ENCODE peak calls at places on chromosomes 5 and 9, in four cellular contexts. E is HepG2, L is GM12878, K is K562. M is an unnamed sample.

GRCh38 chr9:91193658-91194391 is 167.9 kb downstream of the AUH start:
- DNase-seq in E (peak; percentile 93), L (no peak), K (peak; percentile 69), M (peak; percentile 77)

GRCh38 chr5:55030220-55030619 is 6.2 kb downstream of the GZMK start:
- DNase-seq in E (no peak), L (no peak), K (no peak), M (no peak)

GRCh38 chr5:151096001-151096373 is 15.2 kb upstream of the TNIP1 start:
- DNase-seq in E (no peak), L (no peak), K (peak; percentile 34), M (no peak)

GRCh38 chr5:125348221-125348692 is 601.8 kb upstream of the ZNF608 start:
- DNase-seq in E (no peak), L (no peak), K (no peak), M (peak; percentile 45)

GRCh38 chr9:92971121-92971520 is 23.8 kb downstream of the FGD3 start:
- DNase-seq in E (no peak), L (no peak), K (no peak), M (no peak)

GRCh38 chr5:81188962-81189361 is 44.2 kb upstream of the CKMT2 start:
- DNase-seq in E (no peak), L (no peak), K (no peak), M (no peak)

GRCh38 chr9:131394464-131395026 is 659 bp downstream of the PRRC2B start:
- DNase-seq in E (no peak), L (no peak), K (peak; percentile 83), M (peak; percentile 39)

GRCh38 chr9:132169672-132170392 is 8.0 kb downstream of the NTNG2 start:
- DNase-seq in E (peak; percentile 26), L (no peak), K (peak; percentile 86), M (peak; percentile 83)

GRCh38 chr5:95963650-95964410 is 2.2 kb upstream of the ELL2 start:
- DNase-seq in E (no peak), L (no peak), K (no peak), M (no peak)

GRCh38 chr5:72248352-72249032 is 71.5 kb downstream of the MRPS27 start:
- DNase-seq in E (no peak), L (no peak), K (peak; percentile 52), M (no peak)

GRCh38 chr9:2859776-2860379 is 16.0 kb upstream of the PUM3 start:
- DNase-seq in E (peak; percentile 54), L (no peak), K (peak; percentile 11), M (peak; percentile 82)

GRCh38 chr9:92534199-92535159 is 1.3 kb downstream of the ECM2 start:
- DNase-seq in E (no peak), L (peak; percentile 36), K (no peak), M (no peak)

GRCh38 chr5:141272906-141273305 is 27.7 kb downstream of the PCDHB15 start:
- DNase-seq in E (no peak), L (no peak), K (no peak), M (peak; percentile 47)

GRCh38 chr5:149264432-149265069 is 7.1 kb upstream of the AFAP1L1 start:
- DNase-seq in E (peak; percentile 21), L (no peak), K (peak; percentile 37), M (peak; percentile 89)

GRCh38 chr5:171667341-171668096 is 118.1 kb upstream of the SMIM23 start:
- DNase-seq in E (no peak), L (no peak), K (no peak), M (peak; percentile 61)

GRCh38 chr9:134062461-134063087 is 5.3 kb downstream of the BRD3 start:
- DNase-seq in E (no peak), L (no peak), K (no peak), M (no peak)

GRCh38 chr5:117732264-117732663 is 1157.6 kb upstream of the SEMA6A start:
- DNase-seq in E (no peak), L (no peak), K (no peak), M (no peak)

GRCh38 chr9:89006308-89006707 is 15.0 kb downstream of the S1PR3 start:
- DNase-seq in E (no peak), L (no peak), K (no peak), M (no peak)

GRCh38 chr5:180704362-180704761 is 35.5 kb downstream of the OR2Y1 start:
- DNase-seq in E (peak; percentile 17), L (no peak), K (peak; percentile 36), M (no peak)

GRCh38 chr9:89138463-89139390 is 39.9 kb downstream of the SHC3 start:
- DNase-seq in E (no peak), L (no peak), K (no peak), M (no peak)

GRCh38 chr9:71459082-71459481 is 309.2 kb downstream of the CEMIP2 start:
- DNase-seq in E (no peak), L (no peak), K (no peak), M (peak; percentile 13)

GRCh38 chr5:65205016-65205415 is 276.7 kb downstream of the ADAMTS6 start:
- DNase-seq in E (no peak), L (no peak), K (no peak), M (no peak)

GRCh38 chr9:114310471-114311450 is 12.1 kb upstream of the ORM1 start:
- DNase-seq in E (no peak), L (no peak), K (no peak), M (no peak)

GRCh38 chr9:107039546-107039945 is 176.6 kb downstream of the ZNF462 start:
- DNase-seq in E (no peak), L (peak; percentile 74), K (no peak), M (no peak)

GRCh38 chr9:131521822-131522221 is 9.2 kb downstream of the UCK1 start:
- DNase-seq in E (no peak), L (no peak), K (no peak), M (no peak)

GRCh38 chr9:117448066-117448465 is 33.2 kb upstream of the ASTN2 start:
- DNase-seq in E (no peak), L (no peak), K (no peak), M (no peak)

GRCh38 chr5:114148253-114148652 is 213.6 kb upstream of the KCNN2 start:
- DNase-seq in E (peak; percentile 50), L (no peak), K (no peak), M (no peak)

GRCh38 chr5:96292582-96293247 is 140.3 kb downstream of the PCSK1 start:
- DNase-seq in E (no peak), L (no peak), K (no peak), M (no peak)

GRCh38 chr5:105670586-105670985 is 2000.2 kb downstream of the EFNA5 start:
- DNase-seq in E (peak; percentile 9), L (no peak), K (no peak), M (no peak)
- TF ChIP-seq TCF7 in E (no peak), L (no peak), K (no peak), M (no peak)

GRCh38 chr9:136219276-136219675 is 14.3 kb upstream of the LHX3 start:
- DNase-seq in E (no peak), L (no peak), K (no peak), M (no peak)

GRCh38 chr9:136218271-136218670 is 13.3 kb upstream of the LHX3 start:
- DNase-seq in E (no peak), L (no peak), K (no peak), M (no peak)

GRCh38 chr9:136222166-136222895 is 17.4 kb upstream of the LHX3 start:
- DNase-seq in E (no peak), L (no peak), K (no peak), M (no peak)

GRCh38 chr9:136218673-136219072 is 13.7 kb upstream of the LHX3 start:
- DNase-seq in E (no peak), L (no peak), K (no peak), M (no peak)

DNA sequence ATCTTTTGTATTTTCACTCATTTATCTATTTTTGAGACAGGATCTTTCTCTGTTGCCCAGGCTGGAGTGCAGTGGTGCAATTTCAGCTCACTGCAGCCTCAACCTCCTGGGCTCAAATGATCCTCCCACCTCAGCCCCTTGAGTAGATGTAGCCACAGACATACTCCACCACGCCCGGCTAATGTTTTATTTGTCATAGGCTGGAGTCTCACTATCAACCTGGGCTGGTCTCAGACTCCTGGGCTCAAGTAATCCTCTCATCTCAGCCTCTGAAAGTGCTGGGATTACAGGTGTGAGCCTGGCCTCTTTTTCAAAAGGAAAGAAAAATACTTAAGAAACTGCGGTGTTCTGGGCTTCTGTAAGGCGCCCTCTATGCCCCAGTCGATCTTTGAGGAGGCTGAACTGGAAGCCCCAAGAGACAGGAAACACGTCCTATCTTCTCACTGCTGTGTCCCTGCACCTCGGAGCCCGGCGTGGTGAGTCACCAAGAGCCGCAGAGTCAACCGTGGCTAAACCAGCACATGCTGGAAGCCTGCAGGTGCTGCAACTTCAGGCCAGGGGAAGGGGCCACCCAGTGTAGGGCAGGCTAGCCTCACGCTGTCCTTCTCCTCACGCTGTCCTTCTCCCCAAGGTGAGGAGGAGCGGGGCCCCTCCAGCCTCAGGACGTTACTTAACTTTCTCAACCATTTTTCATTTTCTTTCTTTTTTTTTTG is 15.2 kb upstream of the LHX3 start:
- DNase-seq in E (no peak), L (no peak), K (peak; percentile 42), M (no peak)
- TF ChIP-seq USF2 in E (no peak), L (no peak), K (no peak), M (no peak)

GRCh38 chr9:128026255-128027165 is 40.6 kb downstream of the NAIF1 start:
- DNase-seq in E (no peak), L (peak; percentile 86), K (no peak), M (no peak)
- TF ChIP-seq NR2C2 in E (no peak), L (no peak), K (no peak), M (no peak)

DNA sequence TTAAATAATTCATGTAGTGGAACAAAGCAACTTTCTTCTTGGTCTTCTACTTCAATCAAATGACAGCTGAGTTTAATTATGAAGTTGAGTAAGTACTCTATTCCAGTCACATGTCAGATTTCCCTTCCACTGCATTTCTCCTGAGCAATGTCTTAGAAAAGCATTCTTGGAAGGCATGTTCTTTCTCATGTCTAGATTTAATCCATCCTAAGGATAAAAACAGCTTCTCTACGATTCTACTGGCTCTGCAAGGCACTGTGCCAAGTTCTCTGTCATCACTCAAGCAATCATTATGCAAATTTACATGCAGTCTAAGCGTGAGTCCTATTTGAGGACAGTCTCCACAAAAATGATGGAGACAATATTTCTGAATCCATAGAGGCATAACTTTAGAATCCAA is 142.4 kb downstream of the YIPF5 start:
- DNase-seq in E (no peak), L (no peak), K (no peak), M (no peak)
- TF ChIP-seq TCF7 in E (no peak), L (no peak), K (no peak), M (no peak)

M was measured in WTC11.